ENCODE peak calls at places on chromosomes 6 and 20, in six cellular contexts. One of them, this sample, is unnamed.

GRCh38 chr6:119186490-119186889 is 108.0 kb upstream of the FAM184A start:
- DNase-seq in uterus: no peak
- DNase-seq in CD4-positive, alpha-beta T cell: no peak
- DNase-seq in heart right ventricle: no peak
- DNase-seq in dorsolateral prefrontal cortex: no peak
- DNase-seq in AG04450: no peak
- DNase-seq in this sample: no peak

GRCh38 chr6:16321341-16321710 is 82.9 kb downstream of the GMPR start:
- DNase-seq in AG04450: no peak
- DNase-seq in dorsolateral prefrontal cortex: no peak
- DNase-seq in heart right ventricle: no peak
- DNase-seq in uterus: no peak
- DNase-seq in CD4-positive, alpha-beta T cell: no peak
- DNase-seq in this sample: no peak

GRCh38 chr20:2104236-2104635 is 2.6 kb downstream of the STK35 start:
- DNase-seq in uterus: no peak
- DNase-seq in CD4-positive, alpha-beta T cell: no peak
- DNase-seq in heart right ventricle: no peak
- DNase-seq in dorsolateral prefrontal cortex: no peak
- DNase-seq in AG04450: no peak
- DNase-seq in this sample: no peak

GRCh38 chr6:107673076-107673494 is 151.0 kb downstream of the SCML4 start:
- DNase-seq in dorsolateral prefrontal cortex: no peak
- DNase-seq in CD4-positive, alpha-beta T cell: no peak
- DNase-seq in heart right ventricle: peak
- DNase-seq in AG04450: no peak
- DNase-seq in uterus: no peak
- DNase-seq in this sample: no peak

GRCh38 chr6:117976030-117976651 is 69.1 kb downstream of the SLC35F1 start:
- DNase-seq in dorsolateral prefrontal cortex: no peak
- DNase-seq in AG04450: peak
- DNase-seq in CD4-positive, alpha-beta T cell: no peak
- DNase-seq in uterus: no peak
- DNase-seq in heart right ventricle: peak
- DNase-seq in this sample: no peak

GRCh38 chr6:113574147-113574546 is 283.0 kb upstream of the MARCKS start:
- DNase-seq in AG04450: no peak
- DNase-seq in heart right ventricle: no peak
- DNase-seq in CD4-positive, alpha-beta T cell: no peak
- DNase-seq in uterus: no peak
- DNase-seq in dorsolateral prefrontal cortex: no peak
- DNase-seq in this sample: no peak

GRCh38 chr6:71290611-71291010 is 2.0 kb downstream of the OGFRL1 start:
- DNase-seq in CD4-positive, alpha-beta T cell: no peak
- DNase-seq in dorsolateral prefrontal cortex: no peak
- DNase-seq in AG04450: no peak
- DNase-seq in uterus: no peak
- DNase-seq in heart right ventricle: no peak
- DNase-seq in this sample: no peak

GRCh38 chr6:166240889-166241288 is 67.3 kb downstream of the PRR18 start:
- DNase-seq in dorsolateral prefrontal cortex: no peak
- DNase-seq in uterus: no peak
- DNase-seq in heart right ventricle: no peak
- DNase-seq in AG04450: no peak
- DNase-seq in CD4-positive, alpha-beta T cell: no peak
- DNase-seq in this sample: no peak

GRCh38 chr6:27608916-27609883 is 136.3 kb upstream of the ZNF184 start:
- DNase-seq in uterus: no peak
- DNase-seq in CD4-positive, alpha-beta T cell: no peak
- DNase-seq in AG04450: no peak
- DNase-seq in dorsolateral prefrontal cortex: no peak
- DNase-seq in heart right ventricle: no peak
- DNase-seq in this sample: no peak

GRCh38 chr6:139291813-139292619 is at the start of gene TXLNB:
- DNase-seq in dorsolateral prefrontal cortex: no peak
- DNase-seq in heart right ventricle: peak
- DNase-seq in CD4-positive, alpha-beta T cell: peak
- DNase-seq in uterus: peak
- DNase-seq in AG04450: peak
- DNase-seq in this sample: peak

GRCh38 chr6:44262467-44263356 is 2.6 kb downstream of the NFKBIE start:
- DNase-seq in AG04450: no peak
- DNase-seq in CD4-positive, alpha-beta T cell: no peak
- DNase-seq in heart right ventricle: no peak
- DNase-seq in uterus: no peak
- DNase-seq in dorsolateral prefrontal cortex: no peak
- DNase-seq in this sample: no peak

GRCh38 chr20:56626367-56627121 is 2.6 kb upstream of the TFAP2C start:
- DNase-seq in AG04450: no peak
- DNase-seq in heart right ventricle: no peak
- DNase-seq in uterus: no peak
- DNase-seq in CD4-positive, alpha-beta T cell: no peak
- DNase-seq in dorsolateral prefrontal cortex: no peak
- DNase-seq in this sample: no peak

GRCh38 chr6:5058254-5058653 is 26.9 kb upstream of the PPP1R3G start:
- DNase-seq in uterus: no peak
- DNase-seq in AG04450: no peak
- DNase-seq in CD4-positive, alpha-beta T cell: no peak
- DNase-seq in heart right ventricle: no peak
- DNase-seq in dorsolateral prefrontal cortex: no peak
- DNase-seq in this sample: no peak

GRCh38 chr6:37104935-37105781 is 64.8 kb upstream of the PIM1 start:
- DNase-seq in AG04450: no peak
- DNase-seq in CD4-positive, alpha-beta T cell: no peak
- DNase-seq in uterus: no peak
- DNase-seq in dorsolateral prefrontal cortex: no peak
- DNase-seq in heart right ventricle: no peak
- DNase-seq in this sample: no peak

GRCh38 chr6:36677059-36677749 is 1.3 kb upstream of the CDKN1A start:
- DNase-seq in CD4-positive, alpha-beta T cell: no peak
- DNase-seq in uterus: no peak
- DNase-seq in AG04450: no peak
- DNase-seq in dorsolateral prefrontal cortex: no peak
- DNase-seq in heart right ventricle: no peak
- DNase-seq in this sample: no peak

DNA sequence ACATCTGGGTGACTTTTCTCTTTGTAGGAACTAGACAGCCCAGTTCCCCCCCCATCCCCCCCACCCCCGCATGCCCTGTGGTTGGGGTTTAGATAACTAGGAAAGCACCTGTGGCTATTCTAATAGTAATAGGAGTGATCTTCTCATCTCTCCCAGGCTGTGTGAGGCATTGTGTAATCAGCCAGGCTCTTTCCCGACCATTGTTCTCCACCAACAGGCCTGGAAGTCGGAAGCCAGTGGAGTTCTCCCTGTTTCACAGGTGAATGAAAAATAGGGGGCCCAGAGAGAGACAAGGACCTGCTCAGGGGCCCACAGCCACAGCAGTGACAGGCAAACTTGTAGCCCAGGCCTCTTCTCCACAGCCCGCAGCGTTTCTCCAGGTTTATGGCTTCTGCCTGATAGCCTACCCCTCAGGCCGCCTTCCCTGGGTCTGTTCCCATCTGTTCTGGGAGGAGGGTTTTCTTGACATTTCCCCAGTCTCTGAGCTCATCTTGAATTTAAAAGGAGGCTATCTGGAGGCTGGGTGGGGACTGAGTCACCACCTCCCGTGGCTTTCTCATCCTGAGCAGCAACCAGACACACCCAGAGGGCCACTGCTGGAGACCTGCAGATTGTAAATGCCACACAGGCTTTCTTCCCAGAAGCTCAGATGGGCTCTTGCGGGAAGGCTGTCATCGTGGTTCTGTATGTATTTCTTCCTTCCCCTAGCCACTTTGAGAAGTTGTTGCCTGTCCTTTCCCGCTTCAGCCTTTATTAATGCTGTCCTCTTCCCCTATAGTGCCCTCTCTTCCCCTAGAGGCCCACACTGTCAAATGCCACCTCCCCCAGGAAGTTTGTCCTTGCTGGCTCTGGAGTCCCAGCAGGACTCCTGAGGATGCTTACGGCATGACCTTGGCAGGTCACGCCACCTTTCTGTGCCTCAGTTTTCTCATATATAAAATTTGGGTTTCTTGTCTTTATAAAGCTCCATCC is 75.9 kb upstream of the MYL9 start:
- DNase-seq in heart right ventricle: no peak
- DNase-seq in AG04450: peak
- DNase-seq in uterus: peak
- DNase-seq in dorsolateral prefrontal cortex: no peak
- DNase-seq in CD4-positive, alpha-beta T cell: no peak
- DNase-seq in this sample: peak
- H3K27ac ChIP-seq in heart right ventricle: peak
- H3K27ac ChIP-seq in AG04450: peak
- H3K27ac ChIP-seq in uterus: peak
- H3K27ac ChIP-seq in dorsolateral prefrontal cortex: peak
- H3K27ac ChIP-seq in CD4-positive, alpha-beta T cell: no peak
- H3K27ac ChIP-seq in this sample: peak

GRCh38 chr20:41697861-41698559 is 79.8 kb upstream of the CHD6 start:
- DNase-seq in CD4-positive, alpha-beta T cell: no peak
- DNase-seq in AG04450: no peak
- DNase-seq in heart right ventricle: no peak
- DNase-seq in dorsolateral prefrontal cortex: no peak
- DNase-seq in uterus: no peak
- DNase-seq in this sample: no peak
- TF ChIP-seq CTCF in CD4-positive, alpha-beta T cell: peak
- TF ChIP-seq CTCF in AG04450: peak
- TF ChIP-seq CTCF in heart right ventricle: peak
- TF ChIP-seq CTCF in dorsolateral prefrontal cortex: peak
- TF ChIP-seq CTCF in uterus: peak
- TF ChIP-seq CTCF in this sample: peak

GRCh38 chr6:146592451-146592850 is 6.3 kb upstream of the ADGB start:
- DNase-seq in heart right ventricle: no peak
- DNase-seq in AG04450: no peak
- DNase-seq in uterus: no peak
- DNase-seq in dorsolateral prefrontal cortex: no peak
- DNase-seq in CD4-positive, alpha-beta T cell: no peak
- DNase-seq in this sample: no peak

GRCh38 chr6:146594495-146594894 is 4.3 kb upstream of the ADGB start:
- DNase-seq in CD4-positive, alpha-beta T cell: no peak
- DNase-seq in dorsolateral prefrontal cortex: no peak
- DNase-seq in heart right ventricle: no peak
- DNase-seq in uterus: no peak
- DNase-seq in AG04450: no peak
- DNase-seq in this sample: no peak

GRCh38 chr6:146598785-146599405 is at the start of gene ADGB:
- DNase-seq in heart right ventricle: peak
- DNase-seq in dorsolateral prefrontal cortex: no peak
- DNase-seq in AG04450: peak
- DNase-seq in CD4-positive, alpha-beta T cell: no peak
- DNase-seq in uterus: peak
- DNase-seq in this sample: no peak

GRCh38 chr6:146593978-146594377 is 4.8 kb upstream of the ADGB start:
- DNase-seq in AG04450: no peak
- DNase-seq in CD4-positive, alpha-beta T cell: no peak
- DNase-seq in dorsolateral prefrontal cortex: no peak
- DNase-seq in uterus: no peak
- DNase-seq in heart right ventricle: no peak
- DNase-seq in this sample: no peak

DNA sequence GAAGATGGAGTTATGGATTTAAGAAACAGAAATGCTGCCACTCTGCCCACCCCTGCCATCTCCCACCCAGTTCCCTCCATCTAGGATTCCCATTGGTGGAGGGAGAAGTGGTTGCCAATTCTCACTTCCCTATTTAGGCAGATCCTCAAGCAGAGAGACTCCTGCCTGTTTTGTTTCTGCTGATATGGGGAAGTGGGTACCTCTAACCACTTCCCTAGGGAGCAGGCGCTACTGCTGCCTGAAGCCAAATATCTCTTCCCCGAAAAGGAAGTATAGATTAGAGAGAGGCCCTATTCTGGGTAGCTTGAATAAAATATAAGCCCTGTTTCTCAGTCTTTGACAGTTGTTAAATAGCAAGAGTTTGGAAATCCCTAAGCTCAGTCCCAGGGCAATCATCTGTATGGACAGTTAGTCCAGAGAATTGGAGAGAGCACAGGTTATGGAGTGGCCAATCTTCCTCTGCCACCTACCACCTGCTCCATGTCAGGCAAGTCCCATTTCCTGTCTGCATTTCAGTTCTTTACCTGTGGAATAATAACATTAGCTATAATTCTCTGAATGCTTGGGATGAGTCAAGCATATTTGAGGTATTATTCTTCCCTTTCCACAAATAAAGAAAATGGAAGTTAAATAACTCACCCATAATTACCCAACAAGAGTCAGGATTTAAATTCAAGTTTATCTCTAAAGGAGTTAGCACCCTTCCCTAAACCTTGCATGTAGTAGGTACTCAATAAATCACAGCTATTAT is 2.6 kb upstream of the ADGB start:
- DNase-seq in uterus: no peak
- DNase-seq in dorsolateral prefrontal cortex: no peak
- DNase-seq in AG04450: no peak
- DNase-seq in CD4-positive, alpha-beta T cell: no peak
- DNase-seq in heart right ventricle: peak
- DNase-seq in this sample: no peak
- H3K27ac ChIP-seq in uterus: no peak
- H3K27ac ChIP-seq in dorsolateral prefrontal cortex: no peak
- H3K27ac ChIP-seq in AG04450: no peak
- H3K27ac ChIP-seq in CD4-positive, alpha-beta T cell: no peak
- H3K27ac ChIP-seq in heart right ventricle: no peak
- H3K27ac ChIP-seq in this sample: no peak

GRCh38 chr20:20594171-20594530 is 118.3 kb downstream of the RALGAPA2 start:
- DNase-seq in AG04450: no peak
- DNase-seq in CD4-positive, alpha-beta T cell: no peak
- DNase-seq in dorsolateral prefrontal cortex: no peak
- DNase-seq in uterus: no peak
- DNase-seq in heart right ventricle: no peak
- DNase-seq in this sample: no peak

DNA sequence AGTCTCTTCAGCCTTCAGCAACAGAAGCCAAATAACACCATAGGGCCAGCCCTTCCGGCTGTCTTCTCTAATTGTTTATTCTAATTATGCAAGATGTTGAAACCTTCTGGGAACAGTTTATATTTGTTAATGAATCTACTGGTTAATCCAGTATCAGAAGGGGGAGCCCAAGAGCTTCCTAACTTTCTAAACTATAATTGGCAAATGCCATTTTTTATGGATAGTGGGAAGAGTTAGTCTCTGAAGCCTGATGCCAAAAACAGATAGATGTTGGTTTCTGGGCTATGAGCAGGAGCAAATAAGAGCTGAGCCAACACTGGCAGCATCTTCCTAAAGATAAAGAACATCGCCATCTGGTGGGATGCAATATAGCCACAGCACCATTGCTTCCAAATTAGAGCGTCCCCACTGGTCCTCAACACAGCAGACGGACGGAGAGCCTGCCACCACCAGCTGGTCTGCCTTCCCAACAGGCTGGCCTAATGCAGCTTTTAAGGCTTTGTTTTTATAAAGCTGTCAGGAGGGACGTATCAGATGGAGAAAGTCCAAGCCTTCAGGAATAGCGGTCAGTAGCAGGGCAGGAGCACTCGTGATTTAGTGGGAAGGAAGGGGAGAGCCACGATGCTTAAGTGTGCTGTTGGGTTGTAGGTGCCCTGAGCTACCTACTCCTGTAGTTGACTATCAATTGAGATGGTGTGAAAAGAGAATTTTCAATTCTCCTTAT is 118.8 kb downstream of the RALGAPA2 start:
- DNase-seq in AG04450: peak
- DNase-seq in CD4-positive, alpha-beta T cell: no peak
- DNase-seq in dorsolateral prefrontal cortex: peak
- DNase-seq in uterus: no peak
- DNase-seq in heart right ventricle: no peak
- DNase-seq in this sample: no peak
- TF ChIP-seq CTCF in AG04450: peak
- TF ChIP-seq CTCF in CD4-positive, alpha-beta T cell: peak
- TF ChIP-seq CTCF in dorsolateral prefrontal cortex: peak
- TF ChIP-seq CTCF in uterus: no peak
- TF ChIP-seq CTCF in heart right ventricle: peak
- TF ChIP-seq CTCF in this sample: no peak